ENCODE peak calls at places on chromosomes 3 and 15, in seven cellular contexts. One of them, this sample, is unnamed.

GRCh38 chr3:120350431-120350941 is 1.3 kb upstream of the LRRC58 start:
- DNase-seq in stimulated activated CD4-positive, alpha-beta T cell treated with anti-CD3 and anti-CD28 coated beads, Interleukin-12 subunit alpha, Interleukin-12 subunit beta, amount 100 ng/mL, for 48 hours: no peak
- DNase-seq in amniotic stem cell: no peak
- DNase-seq in DMS 273 treated with DMSO at 0.1 percent for 48 hours: peak
- DNase-seq in activated CD8-positive, alpha-beta memory T cell treated with anti-CD3 and anti-CD28 coated beads for 48 hours: no peak
- DNase-seq in T-helper 9 cell: no peak
- DNase-seq in glutamatergic neuron: no peak
- DNase-seq in this sample: peak

GRCh38 chr3:52596658-52597265 is 60.4 kb downstream of the UQCC5 start:
- DNase-seq in stimulated activated CD4-positive, alpha-beta T cell treated with anti-CD3 and anti-CD28 coated beads, Interleukin-12 subunit alpha, Interleukin-12 subunit beta, amount 100 ng/mL, for 48 hours: no peak
- DNase-seq in amniotic stem cell: no peak
- DNase-seq in DMS 273 treated with DMSO at 0.1 percent for 48 hours: no peak
- DNase-seq in activated CD8-positive, alpha-beta memory T cell treated with anti-CD3 and anti-CD28 coated beads for 48 hours: no peak
- DNase-seq in T-helper 9 cell: no peak
- DNase-seq in glutamatergic neuron: no peak
- DNase-seq in this sample: no peak

GRCh38 chr15:90268415-90268814 is 2.9 kb downstream of the NGRN start:
- DNase-seq in stimulated activated CD4-positive, alpha-beta T cell treated with anti-CD3 and anti-CD28 coated beads, Interleukin-12 subunit alpha, Interleukin-12 subunit beta, amount 100 ng/mL, for 48 hours: no peak
- DNase-seq in amniotic stem cell: no peak
- DNase-seq in DMS 273 treated with DMSO at 0.1 percent for 48 hours: no peak
- DNase-seq in activated CD8-positive, alpha-beta memory T cell treated with anti-CD3 and anti-CD28 coated beads for 48 hours: no peak
- DNase-seq in T-helper 9 cell: no peak
- DNase-seq in glutamatergic neuron: no peak
- DNase-seq in this sample: no peak

GRCh38 chr15:90869601-90870353 is 1.4 kb downstream of the FURIN start:
- DNase-seq in stimulated activated CD4-positive, alpha-beta T cell treated with anti-CD3 and anti-CD28 coated beads, Interleukin-12 subunit alpha, Interleukin-12 subunit beta, amount 100 ng/mL, for 48 hours: no peak
- DNase-seq in amniotic stem cell: peak
- DNase-seq in DMS 273 treated with DMSO at 0.1 percent for 48 hours: no peak
- DNase-seq in activated CD8-positive, alpha-beta memory T cell treated with anti-CD3 and anti-CD28 coated beads for 48 hours: no peak
- DNase-seq in T-helper 9 cell: no peak
- DNase-seq in glutamatergic neuron: no peak
- DNase-seq in this sample: peak

GRCh38 chr15:64571857-64572291 is 111.5 kb downstream of the ZNF609 start:
- DNase-seq in stimulated activated CD4-positive, alpha-beta T cell treated with anti-CD3 and anti-CD28 coated beads, Interleukin-12 subunit alpha, Interleukin-12 subunit beta, amount 100 ng/mL, for 48 hours: no peak
- DNase-seq in amniotic stem cell: no peak
- DNase-seq in DMS 273 treated with DMSO at 0.1 percent for 48 hours: no peak
- DNase-seq in activated CD8-positive, alpha-beta memory T cell treated with anti-CD3 and anti-CD28 coated beads for 48 hours: no peak
- DNase-seq in T-helper 9 cell: no peak
- DNase-seq in glutamatergic neuron: no peak
- DNase-seq in this sample: peak

GRCh38 chr15:56492786-56493555 is 28.0 kb upstream of the MNS1 start:
- DNase-seq in stimulated activated CD4-positive, alpha-beta T cell treated with anti-CD3 and anti-CD28 coated beads, Interleukin-12 subunit alpha, Interleukin-12 subunit beta, amount 100 ng/mL, for 48 hours: no peak
- DNase-seq in amniotic stem cell: no peak
- DNase-seq in DMS 273 treated with DMSO at 0.1 percent for 48 hours: no peak
- DNase-seq in activated CD8-positive, alpha-beta memory T cell treated with anti-CD3 and anti-CD28 coated beads for 48 hours: no peak
- DNase-seq in T-helper 9 cell: no peak
- DNase-seq in glutamatergic neuron: no peak
- DNase-seq in this sample: no peak

GRCh38 chr3:50623840-50624474 is 7.0 kb downstream of the MAPKAPK3 start:
- DNase-seq in stimulated activated CD4-positive, alpha-beta T cell treated with anti-CD3 and anti-CD28 coated beads, Interleukin-12 subunit alpha, Interleukin-12 subunit beta, amount 100 ng/mL, for 48 hours: peak
- DNase-seq in amniotic stem cell: no peak
- DNase-seq in DMS 273 treated with DMSO at 0.1 percent for 48 hours: no peak
- DNase-seq in activated CD8-positive, alpha-beta memory T cell treated with anti-CD3 and anti-CD28 coated beads for 48 hours: peak
- DNase-seq in T-helper 9 cell: no peak
- DNase-seq in glutamatergic neuron: no peak
- DNase-seq in this sample: no peak

GRCh38 chr3:15086699-15087098 is 12.2 kb downstream of the RBSN start:
- DNase-seq in stimulated activated CD4-positive, alpha-beta T cell treated with anti-CD3 and anti-CD28 coated beads, Interleukin-12 subunit alpha, Interleukin-12 subunit beta, amount 100 ng/mL, for 48 hours: no peak
- DNase-seq in amniotic stem cell: no peak
- DNase-seq in DMS 273 treated with DMSO at 0.1 percent for 48 hours: no peak
- DNase-seq in activated CD8-positive, alpha-beta memory T cell treated with anti-CD3 and anti-CD28 coated beads for 48 hours: no peak
- DNase-seq in T-helper 9 cell: no peak
- DNase-seq in glutamatergic neuron: no peak
- DNase-seq in this sample: no peak

GRCh38 chr15:74184582-74185091 is 11.1 kb downstream of the ISLR start:
- DNase-seq in stimulated activated CD4-positive, alpha-beta T cell treated with anti-CD3 and anti-CD28 coated beads, Interleukin-12 subunit alpha, Interleukin-12 subunit beta, amount 100 ng/mL, for 48 hours: peak
- DNase-seq in amniotic stem cell: no peak
- DNase-seq in DMS 273 treated with DMSO at 0.1 percent for 48 hours: no peak
- DNase-seq in activated CD8-positive, alpha-beta memory T cell treated with anti-CD3 and anti-CD28 coated beads for 48 hours: no peak
- DNase-seq in T-helper 9 cell: no peak
- DNase-seq in glutamatergic neuron: no peak
- DNase-seq in this sample: no peak

GRCh38 chr3:149657458-149657795 is 398 bp downstream of the WWTR1 start:
- DNase-seq in stimulated activated CD4-positive, alpha-beta T cell treated with anti-CD3 and anti-CD28 coated beads, Interleukin-12 subunit alpha, Interleukin-12 subunit beta, amount 100 ng/mL, for 48 hours: no peak
- DNase-seq in amniotic stem cell: no peak
- DNase-seq in DMS 273 treated with DMSO at 0.1 percent for 48 hours: no peak
- DNase-seq in activated CD8-positive, alpha-beta memory T cell treated with anti-CD3 and anti-CD28 coated beads for 48 hours: no peak
- DNase-seq in T-helper 9 cell: no peak
- DNase-seq in glutamatergic neuron: no peak
- DNase-seq in this sample: no peak

GRCh38 chr15:86854186-86854585 is 774.5 kb downstream of the AGBL1 start:
- DNase-seq in stimulated activated CD4-positive, alpha-beta T cell treated with anti-CD3 and anti-CD28 coated beads, Interleukin-12 subunit alpha, Interleukin-12 subunit beta, amount 100 ng/mL, for 48 hours: no peak
- DNase-seq in amniotic stem cell: no peak
- DNase-seq in DMS 273 treated with DMSO at 0.1 percent for 48 hours: no peak
- DNase-seq in activated CD8-positive, alpha-beta memory T cell treated with anti-CD3 and anti-CD28 coated beads for 48 hours: no peak
- DNase-seq in T-helper 9 cell: no peak
- DNase-seq in glutamatergic neuron: no peak
- DNase-seq in this sample: no peak

GRCh38 chr3:142663865-142664264 is 60.0 kb upstream of the TRPC1 start:
- DNase-seq in stimulated activated CD4-positive, alpha-beta T cell treated with anti-CD3 and anti-CD28 coated beads, Interleukin-12 subunit alpha, Interleukin-12 subunit beta, amount 100 ng/mL, for 48 hours: no peak
- DNase-seq in amniotic stem cell: no peak
- DNase-seq in DMS 273 treated with DMSO at 0.1 percent for 48 hours: no peak
- DNase-seq in activated CD8-positive, alpha-beta memory T cell treated with anti-CD3 and anti-CD28 coated beads for 48 hours: no peak
- DNase-seq in T-helper 9 cell: no peak
- DNase-seq in glutamatergic neuron: no peak
- DNase-seq in this sample: peak

GRCh38 chr3:67377299-67377698 is 277.1 kb downstream of the SUCLG2 start:
- DNase-seq in stimulated activated CD4-positive, alpha-beta T cell treated with anti-CD3 and anti-CD28 coated beads, Interleukin-12 subunit alpha, Interleukin-12 subunit beta, amount 100 ng/mL, for 48 hours: no peak
- DNase-seq in amniotic stem cell: no peak
- DNase-seq in DMS 273 treated with DMSO at 0.1 percent for 48 hours: no peak
- DNase-seq in activated CD8-positive, alpha-beta memory T cell treated with anti-CD3 and anti-CD28 coated beads for 48 hours: no peak
- DNase-seq in T-helper 9 cell: no peak
- DNase-seq in glutamatergic neuron: no peak
- DNase-seq in this sample: no peak

GRCh38 chr3:18394384-18394995 is 30.6 kb downstream of the SATB1 start:
- DNase-seq in stimulated activated CD4-positive, alpha-beta T cell treated with anti-CD3 and anti-CD28 coated beads, Interleukin-12 subunit alpha, Interleukin-12 subunit beta, amount 100 ng/mL, for 48 hours: no peak
- DNase-seq in amniotic stem cell: no peak
- DNase-seq in DMS 273 treated with DMSO at 0.1 percent for 48 hours: no peak
- DNase-seq in activated CD8-positive, alpha-beta memory T cell treated with anti-CD3 and anti-CD28 coated beads for 48 hours: no peak
- DNase-seq in T-helper 9 cell: no peak
- DNase-seq in glutamatergic neuron: no peak
- DNase-seq in this sample: no peak

GRCh38 chr15:96336643-96337353 is 6.3 kb downstream of the NR2F2 start:
- DNase-seq in stimulated activated CD4-positive, alpha-beta T cell treated with anti-CD3 and anti-CD28 coated beads, Interleukin-12 subunit alpha, Interleukin-12 subunit beta, amount 100 ng/mL, for 48 hours: no peak
- DNase-seq in amniotic stem cell: no peak
- DNase-seq in DMS 273 treated with DMSO at 0.1 percent for 48 hours: no peak
- DNase-seq in activated CD8-positive, alpha-beta memory T cell treated with anti-CD3 and anti-CD28 coated beads for 48 hours: no peak
- DNase-seq in T-helper 9 cell: no peak
- DNase-seq in glutamatergic neuron: no peak
- DNase-seq in this sample: no peak

GRCh38 chr15:57527382-57528091 is 64.2 kb upstream of the MYZAP start:
- DNase-seq in stimulated activated CD4-positive, alpha-beta T cell treated with anti-CD3 and anti-CD28 coated beads, Interleukin-12 subunit alpha, Interleukin-12 subunit beta, amount 100 ng/mL, for 48 hours: peak
- DNase-seq in amniotic stem cell: peak
- DNase-seq in DMS 273 treated with DMSO at 0.1 percent for 48 hours: peak
- DNase-seq in activated CD8-positive, alpha-beta memory T cell treated with anti-CD3 and anti-CD28 coated beads for 48 hours: no peak
- DNase-seq in T-helper 9 cell: no peak
- DNase-seq in glutamatergic neuron: peak
- DNase-seq in this sample: peak

GRCh38 chr15:61327019-61327631 is 98.0 kb upstream of the RORA start:
- DNase-seq in stimulated activated CD4-positive, alpha-beta T cell treated with anti-CD3 and anti-CD28 coated beads, Interleukin-12 subunit alpha, Interleukin-12 subunit beta, amount 100 ng/mL, for 48 hours: no peak
- DNase-seq in amniotic stem cell: no peak
- DNase-seq in DMS 273 treated with DMSO at 0.1 percent for 48 hours: no peak
- DNase-seq in activated CD8-positive, alpha-beta memory T cell treated with anti-CD3 and anti-CD28 coated beads for 48 hours: no peak
- DNase-seq in T-helper 9 cell: no peak
- DNase-seq in glutamatergic neuron: no peak
- DNase-seq in this sample: no peak

GRCh38 chr3:156681003-156681402 is 6.6 kb downstream of the TIPARP start:
- DNase-seq in stimulated activated CD4-positive, alpha-beta T cell treated with anti-CD3 and anti-CD28 coated beads, Interleukin-12 subunit alpha, Interleukin-12 subunit beta, amount 100 ng/mL, for 48 hours: no peak
- DNase-seq in amniotic stem cell: no peak
- DNase-seq in DMS 273 treated with DMSO at 0.1 percent for 48 hours: peak
- DNase-seq in activated CD8-positive, alpha-beta memory T cell treated with anti-CD3 and anti-CD28 coated beads for 48 hours: no peak
- DNase-seq in T-helper 9 cell: no peak
- DNase-seq in glutamatergic neuron: no peak
- DNase-seq in this sample: peak

GRCh38 chr3:186515115-186515514 is 29.1 kb downstream of the CRYGS start:
- DNase-seq in stimulated activated CD4-positive, alpha-beta T cell treated with anti-CD3 and anti-CD28 coated beads, Interleukin-12 subunit alpha, Interleukin-12 subunit beta, amount 100 ng/mL, for 48 hours: no peak
- DNase-seq in amniotic stem cell: no peak
- DNase-seq in DMS 273 treated with DMSO at 0.1 percent for 48 hours: no peak
- DNase-seq in activated CD8-positive, alpha-beta memory T cell treated with anti-CD3 and anti-CD28 coated beads for 48 hours: no peak
- DNase-seq in T-helper 9 cell: peak
- DNase-seq in glutamatergic neuron: no peak
- DNase-seq in this sample: no peak

GRCh38 chr3:110568246-110568645 is 503.4 kb upstream of the NECTIN3 start:
- DNase-seq in stimulated activated CD4-positive, alpha-beta T cell treated with anti-CD3 and anti-CD28 coated beads, Interleukin-12 subunit alpha, Interleukin-12 subunit beta, amount 100 ng/mL, for 48 hours: no peak
- DNase-seq in amniotic stem cell: peak
- DNase-seq in DMS 273 treated with DMSO at 0.1 percent for 48 hours: no peak
- DNase-seq in activated CD8-positive, alpha-beta memory T cell treated with anti-CD3 and anti-CD28 coated beads for 48 hours: no peak
- DNase-seq in T-helper 9 cell: no peak
- DNase-seq in glutamatergic neuron: no peak
- DNase-seq in this sample: no peak

GRCh38 chr3:112594856-112595255 is 33.0 kb downstream of the SLC35A5 start:
- DNase-seq in stimulated activated CD4-positive, alpha-beta T cell treated with anti-CD3 and anti-CD28 coated beads, Interleukin-12 subunit alpha, Interleukin-12 subunit beta, amount 100 ng/mL, for 48 hours: no peak
- DNase-seq in amniotic stem cell: no peak
- DNase-seq in DMS 273 treated with DMSO at 0.1 percent for 48 hours: no peak
- DNase-seq in activated CD8-positive, alpha-beta memory T cell treated with anti-CD3 and anti-CD28 coated beads for 48 hours: no peak
- DNase-seq in T-helper 9 cell: no peak
- DNase-seq in glutamatergic neuron: no peak
- DNase-seq in this sample: no peak

GRCh38 chr3:108305484-108306172 is 9.3 kb downstream of the HHLA2 start:
- DNase-seq in stimulated activated CD4-positive, alpha-beta T cell treated with anti-CD3 and anti-CD28 coated beads, Interleukin-12 subunit alpha, Interleukin-12 subunit beta, amount 100 ng/mL, for 48 hours: no peak
- DNase-seq in amniotic stem cell: no peak
- DNase-seq in DMS 273 treated with DMSO at 0.1 percent for 48 hours: no peak
- DNase-seq in activated CD8-positive, alpha-beta memory T cell treated with anti-CD3 and anti-CD28 coated beads for 48 hours: no peak
- DNase-seq in T-helper 9 cell: no peak
- DNase-seq in glutamatergic neuron: no peak
- DNase-seq in this sample: peak

GRCh38 chr3:141429371-141430035 is 57.3 kb upstream of the RASA2 start:
- DNase-seq in stimulated activated CD4-positive, alpha-beta T cell treated with anti-CD3 and anti-CD28 coated beads, Interleukin-12 subunit alpha, Interleukin-12 subunit beta, amount 100 ng/mL, for 48 hours: no peak
- DNase-seq in amniotic stem cell: no peak
- DNase-seq in DMS 273 treated with DMSO at 0.1 percent for 48 hours: no peak
- DNase-seq in activated CD8-positive, alpha-beta memory T cell treated with anti-CD3 and anti-CD28 coated beads for 48 hours: no peak
- DNase-seq in T-helper 9 cell: no peak
- DNase-seq in glutamatergic neuron: no peak
- DNase-seq in this sample: no peak

GRCh38 chr15:86139828-86140227 is 60.2 kb downstream of the AGBL1 start:
- DNase-seq in stimulated activated CD4-positive, alpha-beta T cell treated with anti-CD3 and anti-CD28 coated beads, Interleukin-12 subunit alpha, Interleukin-12 subunit beta, amount 100 ng/mL, for 48 hours: peak
- DNase-seq in amniotic stem cell: no peak
- DNase-seq in DMS 273 treated with DMSO at 0.1 percent for 48 hours: no peak
- DNase-seq in activated CD8-positive, alpha-beta memory T cell treated with anti-CD3 and anti-CD28 coated beads for 48 hours: no peak
- DNase-seq in T-helper 9 cell: no peak
- DNase-seq in glutamatergic neuron: peak
- DNase-seq in this sample: no peak

GRCh38 chr3:66210687-66211295 is 10.0 kb upstream of the SLC25A26 start:
- DNase-seq in stimulated activated CD4-positive, alpha-beta T cell treated with anti-CD3 and anti-CD28 coated beads, Interleukin-12 subunit alpha, Interleukin-12 subunit beta, amount 100 ng/mL, for 48 hours: no peak
- DNase-seq in amniotic stem cell: no peak
- DNase-seq in DMS 273 treated with DMSO at 0.1 percent for 48 hours: no peak
- DNase-seq in activated CD8-positive, alpha-beta memory T cell treated with anti-CD3 and anti-CD28 coated beads for 48 hours: no peak
- DNase-seq in T-helper 9 cell: no peak
- DNase-seq in glutamatergic neuron: no peak
- DNase-seq in this sample: no peak

GRCh38 chr3:52361011-52361410 is 44.9 kb downstream of the DNAH1 start:
- DNase-seq in stimulated activated CD4-positive, alpha-beta T cell treated with anti-CD3 and anti-CD28 coated beads, Interleukin-12 subunit alpha, Interleukin-12 subunit beta, amount 100 ng/mL, for 48 hours: no peak
- DNase-seq in amniotic stem cell: no peak
- DNase-seq in DMS 273 treated with DMSO at 0.1 percent for 48 hours: no peak
- DNase-seq in activated CD8-positive, alpha-beta memory T cell treated with anti-CD3 and anti-CD28 coated beads for 48 hours: no peak
- DNase-seq in T-helper 9 cell: no peak
- DNase-seq in glutamatergic neuron: no peak
- DNase-seq in this sample: no peak

GRCh38 chr3:185843126-185843525 is 18.3 kb upstream of the IGF2BP2 start:
- DNase-seq in stimulated activated CD4-positive, alpha-beta T cell treated with anti-CD3 and anti-CD28 coated beads, Interleukin-12 subunit alpha, Interleukin-12 subunit beta, amount 100 ng/mL, for 48 hours: no peak
- DNase-seq in amniotic stem cell: no peak
- DNase-seq in DMS 273 treated with DMSO at 0.1 percent for 48 hours: no peak
- DNase-seq in activated CD8-positive, alpha-beta memory T cell treated with anti-CD3 and anti-CD28 coated beads for 48 hours: no peak
- DNase-seq in T-helper 9 cell: no peak
- DNase-seq in glutamatergic neuron: no peak
- DNase-seq in this sample: no peak